ENCODE peak calls at places on chromosomes 4 and X, in four cellular contexts. One of them, this sample, is unnamed.

GRCh38 chrX:20585782-20586181 is 319.1 kb upstream of the RPS6KA3 start:
- DNase-seq in spleen: no peak
- DNase-seq in stomach: no peak
- DNase-seq in breast epithelium: no peak
- DNase-seq in this sample: no peak

GRCh38 chrX:139750390-139750789 is 42.4 kb upstream of the MCF2 start:
- DNase-seq in stomach: no peak
- DNase-seq in spleen: no peak
- DNase-seq in breast epithelium: no peak
- DNase-seq in this sample: no peak

GRCh38 chrX:12441376-12442128 is 303.3 kb downstream of the FRMPD4 start:
- DNase-seq in stomach: no peak
- DNase-seq in spleen: no peak
- DNase-seq in breast epithelium: no peak
- DNase-seq in this sample: no peak

GRCh38 chr4:81751531-81752291 is 280.0 kb upstream of the RASGEF1B start:
- DNase-seq in stomach: no peak
- DNase-seq in spleen: no peak
- DNase-seq in breast epithelium: no peak
- DNase-seq in this sample: no peak

GRCh38 chr4:163707873-163708272 is 213.4 kb downstream of the TMA16 start:
- DNase-seq in spleen: no peak
- DNase-seq in stomach: no peak
- DNase-seq in breast epithelium: no peak
- DNase-seq in this sample: no peak

GRCh38 chr4:140059159-140059558 is 94.8 kb downstream of the MAML3 start:
- DNase-seq in spleen: no peak
- DNase-seq in stomach: peak; percentile 48
- DNase-seq in breast epithelium: no peak
- DNase-seq in this sample: no peak

GRCh38 chr4:176769519-176769918 is 23.2 kb downstream of the VEGFC start:
- DNase-seq in spleen: no peak
- DNase-seq in stomach: no peak
- DNase-seq in breast epithelium: no peak
- DNase-seq in this sample: no peak

GRCh38 chr4:797066-797465 is 28.9 kb downstream of the CPLX1 start:
- DNase-seq in breast epithelium: no peak
- DNase-seq in spleen: no peak
- DNase-seq in stomach: no peak
- DNase-seq in this sample: no peak

GRCh38 chr4:80221161-80221560 is 23.9 kb downstream of the PRDM8 start:
- DNase-seq in spleen: no peak
- DNase-seq in breast epithelium: no peak
- DNase-seq in stomach: no peak
- DNase-seq in this sample: no peak

GRCh38 chr4:135098061-135098460 is 896.5 kb upstream of the PABPC4L start:
- DNase-seq in spleen: no peak
- DNase-seq in breast epithelium: no peak
- DNase-seq in stomach: no peak
- DNase-seq in this sample: no peak

GRCh38 chr4:76589872-76590846 is 155.1 kb downstream of the SHROOM3 start:
- DNase-seq in spleen: no peak
- DNase-seq in breast epithelium: peak; percentile 63
- DNase-seq in stomach: peak; percentile 74
- DNase-seq in this sample: peak; percentile 51

GRCh38 chr4:88738146-88738545 is 40.5 kb upstream of the NAP1L5 start:
- DNase-seq in stomach: no peak
- DNase-seq in breast epithelium: no peak
- DNase-seq in spleen: no peak
- DNase-seq in this sample: no peak

GRCh38 chr4:38164346-38164745 is 204.1 kb downstream of the PTTG2 start:
- DNase-seq in breast epithelium: no peak
- DNase-seq in stomach: no peak
- DNase-seq in spleen: no peak
- DNase-seq in this sample: no peak

GRCh38 chr4:4696521-4696920 is 154.7 kb upstream of the STX18 start:
- DNase-seq in stomach: no peak
- DNase-seq in breast epithelium: no peak
- DNase-seq in spleen: no peak
- DNase-seq in this sample: no peak

GRCh38 chr4:77619408-77619807 is 13.8 kb downstream of the CXCL13 start:
- DNase-seq in breast epithelium: no peak
- DNase-seq in spleen: no peak
- DNase-seq in stomach: peak; percentile 66
- DNase-seq in this sample: no peak

DNA sequence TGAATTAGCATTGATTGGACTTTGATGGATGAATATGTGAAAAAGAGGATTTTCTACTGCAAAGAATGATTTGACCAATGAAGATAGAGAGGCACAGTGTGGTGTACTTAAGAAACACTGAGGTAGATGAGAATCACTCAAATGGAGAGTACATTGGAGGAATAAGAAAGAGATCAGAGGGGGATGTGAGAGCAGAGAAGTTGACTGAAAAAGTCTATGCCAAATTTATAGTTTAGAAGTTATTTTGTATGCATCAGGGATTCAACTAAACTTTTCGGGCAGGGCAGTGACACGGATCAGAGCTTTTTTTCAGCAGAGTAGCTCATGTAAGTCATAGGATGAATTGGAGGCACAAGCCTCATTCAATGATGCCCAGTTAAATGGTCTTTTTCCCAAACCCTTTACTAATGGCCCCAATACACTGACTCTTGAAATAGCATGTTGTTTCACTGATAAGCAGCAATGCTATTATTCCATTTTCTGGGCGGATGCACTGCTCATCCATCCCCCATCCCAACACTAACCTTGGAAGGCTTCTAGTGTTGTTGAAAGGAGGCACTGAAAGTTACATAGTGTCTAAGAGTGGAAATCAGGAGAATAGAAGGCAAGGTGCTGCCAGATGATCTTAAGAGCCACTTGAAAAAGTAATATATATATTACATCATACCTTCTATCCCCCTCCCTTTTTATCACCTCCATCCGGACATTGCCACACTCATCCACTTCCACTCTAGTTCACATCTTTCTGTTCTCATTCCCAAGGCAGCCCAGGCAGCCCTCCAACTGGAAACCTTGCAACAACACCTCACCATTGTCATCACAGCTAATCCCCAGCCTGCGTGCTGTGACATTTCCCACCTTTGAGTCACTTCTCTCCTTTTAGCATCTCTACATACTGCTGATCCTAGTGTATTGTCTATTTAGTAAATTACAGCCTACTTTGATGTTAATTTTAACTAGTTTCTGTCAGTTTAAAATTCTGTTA is 46.1 kb downstream of the ARHGAP24 start:
- DNase-seq in stomach: no peak
- DNase-seq in spleen: no peak
- DNase-seq in breast epithelium: no peak
- DNase-seq in this sample: no peak
- H3K4me1 ChIP-seq in stomach: no peaks in the 10 kb centered on the region
- H3K4me1 ChIP-seq in spleen: peaks cover 2% of the 10 kb centered on the region
- H3K4me1 ChIP-seq in breast epithelium: no peaks in the 10 kb centered on the region
- H3K4me1 ChIP-seq in this sample: no peaks in the 10 kb centered on the region

DNA sequence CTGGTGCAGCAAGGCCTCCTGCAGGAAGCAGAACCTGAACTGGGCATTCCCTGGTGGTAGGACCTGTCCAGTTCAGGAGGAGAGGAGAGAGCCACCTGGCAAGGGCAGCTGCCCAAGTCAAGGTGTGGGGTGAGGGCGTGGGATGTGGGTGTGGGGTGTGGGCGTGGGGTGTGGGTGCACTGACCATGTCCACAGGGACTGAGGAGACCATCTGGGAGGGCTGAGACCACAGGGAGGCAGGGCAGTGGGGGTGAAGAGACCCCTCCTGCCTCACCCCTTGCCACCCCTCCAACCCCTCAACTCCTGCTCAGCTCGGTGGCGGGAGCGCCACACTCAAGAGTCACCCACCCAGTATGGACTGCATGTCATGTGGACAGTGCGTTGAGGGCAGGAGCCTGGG is 117.9 kb downstream of the CPZ start:
- DNase-seq in stomach: peak; percentile 11
- DNase-seq in breast epithelium: peak; percentile 43
- DNase-seq in spleen: peak; percentile 61
- DNase-seq in this sample: peak; percentile 2
- TF ChIP-seq POLR2AphosphoS5 in stomach: no peak
- TF ChIP-seq POLR2AphosphoS5 in breast epithelium: no peak
- TF ChIP-seq POLR2AphosphoS5 in spleen: no peak
- TF ChIP-seq POLR2AphosphoS5 in this sample: no peak

DNA sequence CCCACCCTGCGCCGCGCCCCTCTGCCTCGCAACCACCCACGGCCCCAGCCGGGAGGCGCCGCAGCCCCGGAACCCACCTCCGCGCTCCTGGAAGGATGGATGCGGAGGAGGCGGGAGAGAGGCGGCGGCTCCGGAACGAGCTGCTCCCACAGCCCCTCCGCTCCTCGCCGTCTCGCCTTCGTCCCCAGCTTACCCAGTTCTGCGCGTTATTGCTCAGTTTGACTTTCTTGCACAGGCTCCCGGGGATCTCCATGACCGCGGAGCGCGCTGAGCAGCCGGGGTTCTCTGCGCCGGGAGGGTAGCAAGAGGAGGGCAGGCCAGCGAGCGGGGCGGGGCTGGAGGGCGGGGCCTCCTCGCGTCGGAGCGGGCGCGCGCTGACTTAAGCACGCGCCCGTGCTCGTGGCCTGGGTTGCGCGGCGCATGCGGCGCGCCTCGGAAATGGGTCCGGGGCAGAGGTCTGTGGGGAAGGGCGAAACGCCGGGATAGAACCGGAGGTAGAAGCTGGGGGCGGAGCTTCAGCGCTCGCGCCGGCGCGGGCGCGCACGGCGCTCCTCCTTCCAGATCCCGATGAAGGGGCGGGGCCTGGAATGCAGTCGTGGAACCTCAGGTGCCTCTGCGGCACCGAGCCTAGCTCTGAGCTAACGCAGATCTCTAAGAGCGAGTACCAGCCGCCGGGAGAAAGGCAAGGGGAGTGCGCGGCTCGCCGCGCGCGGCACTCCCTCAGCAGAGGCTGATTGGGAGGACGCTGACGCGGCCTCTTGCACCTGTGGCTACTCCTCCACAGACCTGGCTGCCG is at the start of gene PAPSS1:
- DNase-seq in stomach: peak; percentile 99
- DNase-seq in spleen: peak; percentile 99
- DNase-seq in breast epithelium: peak; percentile 96
- DNase-seq in this sample: peak; percentile 99
- TF ChIP-seq POLR2A in stomach: no peak
- TF ChIP-seq POLR2A in spleen: no peak
- TF ChIP-seq POLR2A in breast epithelium: peak; percentile 77
- TF ChIP-seq POLR2A in this sample: peak; percentile 88

GRCh38 chr4:147811878-147812277 is 80.0 kb downstream of the ARHGAP10 start:
- DNase-seq in breast epithelium: no peak
- DNase-seq in stomach: no peak
- DNase-seq in spleen: no peak
- DNase-seq in this sample: no peak
- H3K4me1 ChIP-seq in breast epithelium: peaks cover 19% of the 10 kb centered on the region
- H3K4me1 ChIP-seq in stomach: peaks cover 5% of the 10 kb centered on the region
- H3K4me1 ChIP-seq in spleen: no peaks in the 10 kb centered on the region
- H3K4me1 ChIP-seq in this sample: peaks cover 55% of the 10 kb centered on the region

GRCh38 chr4:157444014-157444413 is 223.5 kb downstream of the GRIA2 start:
- DNase-seq in breast epithelium: no peak
- DNase-seq in stomach: no peak
- DNase-seq in spleen: peak; percentile 40
- DNase-seq in this sample: no peak
- TF ChIP-seq POLR2AphosphoS5 in breast epithelium: no peak
- TF ChIP-seq POLR2AphosphoS5 in stomach: no peak
- TF ChIP-seq POLR2AphosphoS5 in spleen: no peak
- TF ChIP-seq POLR2AphosphoS5 in this sample: no peak

DNA sequence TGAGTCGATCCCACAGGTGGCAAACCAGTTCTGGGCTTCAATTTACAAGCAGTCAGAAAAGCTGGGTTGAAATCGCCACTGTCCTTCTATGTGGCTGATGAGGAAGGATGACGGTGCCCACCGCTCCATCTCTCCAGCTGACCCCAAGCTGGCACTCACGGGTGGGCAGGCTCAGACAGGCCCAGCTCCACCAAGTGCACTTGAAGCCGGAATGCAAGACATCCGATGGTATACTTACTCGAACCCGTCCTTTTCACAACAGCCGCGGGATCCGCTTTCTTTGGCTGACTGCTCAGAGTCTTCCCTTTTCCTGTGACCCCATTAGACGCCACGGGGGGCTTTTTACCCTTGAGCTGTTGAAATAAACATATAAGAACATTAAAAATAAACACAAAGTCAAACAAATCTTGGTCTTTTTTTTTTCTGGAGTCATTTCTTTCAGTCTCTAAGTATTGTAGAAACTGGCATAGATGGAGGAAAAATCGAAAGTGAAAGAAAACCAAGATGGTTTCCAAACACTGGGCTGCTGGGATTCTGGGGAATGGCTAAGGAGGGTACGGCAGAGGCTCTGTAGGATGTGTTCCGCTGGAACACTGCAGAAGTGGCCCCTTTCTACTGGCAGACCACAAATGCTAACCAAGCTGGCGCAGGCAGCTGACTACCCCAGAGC is 161.0 kb downstream of the AFAP1 start:
- DNase-seq in spleen: peak; percentile 49
- DNase-seq in stomach: no peak
- DNase-seq in breast epithelium: peak; percentile 46
- DNase-seq in this sample: no peak
- TF ChIP-seq POLR2A in spleen: no peak
- TF ChIP-seq POLR2A in stomach: no peak
- TF ChIP-seq POLR2A in breast epithelium: no peak
- TF ChIP-seq POLR2A in this sample: no peak